ENCODE peak calls at places on chromosomes 4 and X, in seven cellular contexts. V is aorta; L is NCI-H2081; P is astrocyte; H is foreskin fibroblast; F is mesendoderm; A is stimulated activated CD4-positive, alpha-beta T cell treated with anti-CD3 and anti-CD28 coated beads, Interleukin-12 subunit alpha, Interleukin-12 subunit beta, amount 100 ng/mL, for 24 hours. B is an unnamed sample.

GRCh38 chr4:89001647-89002518 is 55.1 kb downstream of the FAM13A start:
- DNase-seq in F (no peak), P (no peak), A (no peak), H (no peak), V (no peak), L (peak; percentile 47), B (peak; percentile 20)

GRCh38 chr4:18075823-18076433 is 54.4 kb upstream of the LCORL start:
- DNase-seq in F (peak; percentile 64), H (no peak), V (no peak), L (peak; percentile 20), P (no peak), A (peak; percentile 21), B (peak; percentile 1)

GRCh38 chr4:147157860-147158701 is 212.4 kb upstream of the TTC29 start:
- DNase-seq in F (peak; percentile 30), L (no peak), A (no peak), H (no peak), V (peak; percentile 78), P (peak; percentile 35), B (peak; percentile 33)

GRCh38 chr4:108965472-108966076 is 202.7 kb upstream of the ETNPPL start:
- DNase-seq in P (no peak), L (no peak), V (no peak), H (no peak), F (no peak), A (no peak), B (no peak)

GRCh38 chr4:133058701-133059100 is 90.4 kb upstream of the PCDH10 start:
- DNase-seq in F (peak; percentile 63), L (no peak), A (no peak), H (no peak), V (no peak), P (no peak), B (no peak)

GRCh38 chr4:42371306-42372063 is 25.8 kb upstream of the SHISA3 start:
- DNase-seq in V (no peak), F (peak; percentile 51), A (no peak), L (no peak), H (no peak), P (peak; percentile 35), B (peak; percentile 37)

GRCh38 chrX:11341274-11342256 is 48.4 kb downstream of the AMELX start:
- DNase-seq in V (peak; percentile 86), L (no peak), P (peak; percentile 79), H (peak; percentile 88), A (no peak), F (peak; percentile 0), B (peak; percentile 93)

GRCh38 chrX:16445166-16445752 is 204.7 kb upstream of the S100G start:
- DNase-seq in F (peak; percentile 56), L (peak; percentile 16), H (no peak), V (no peak), A (peak; percentile 2), P (peak; percentile 16), B (peak; percentile 9)

GRCh38 chr4:176545886-176546285 is 226.1 kb downstream of the SPCS3 start:
- DNase-seq in V (no peak), A (no peak), P (no peak), L (no peak), H (peak; percentile 32), F (no peak), B (no peak)

B was measured in amniotic epithelial cell.